ENCODE peak calls at places on chromosomes 7 and 10, in seven cellular contexts. Y, W, N, X, V, E and D are unnamed samples.

GRCh38 chr7:105323366-105323765 is 65.4 kb downstream of the SRPK2 start:
- DNase-seq in Y (no peak), W (no peak), N (no peak), X (no peak), V (no peak), E (no peak), D (no peak)

GRCh38 chr7:28123752-28124151 is 56.8 kb downstream of the JAZF1 start:
- DNase-seq in Y (no peak), W (no peak), N (no peak), X (no peak), V (no peak), E (no peak), D (no peak)

GRCh38 chr7:1723254-1723653 is 53.2 kb downstream of the ELFN1 start:
- DNase-seq in Y (no peak), W (no peak), N (no peak), X (no peak), V (no peak), E (no peak), D (no peak)

GRCh38 chr7:16409777-16410176 is 11.6 kb downstream of the CRPPA start:
- DNase-seq in Y (no peak), W (no peak), N (no peak), X (no peak), V (no peak), E (no peak), D (no peak)

GRCh38 chr10:92313750-92314149 is 22.8 kb downstream of the MARCHF5 start:
- DNase-seq in Y (no peak), W (no peak), N (no peak), X (no peak), V (no peak), E (no peak), D (peak; percentile 21)

GRCh38 chr10:103238506-103239252 is 7.0 kb upstream of the RPEL1 start:
- DNase-seq in Y (no peak), W (peak; percentile 49), N (peak; percentile 84), X (peak; percentile 63), V (peak; percentile 65), E (no peak), D (no peak)

GRCh38 chr7:138527746-138528223 is 67.7 kb downstream of the TRIM24 start:
- DNase-seq in Y (no peak), W (peak; percentile 8), N (peak; percentile 31), X (peak; percentile 25), V (no peak), E (no peak), D (peak; percentile 42)

GRCh38 chr7:158008267-158008666 is 579.4 kb downstream of the PTPRN2 start:
- DNase-seq in Y (no peak), W (no peak), N (no peak), X (no peak), V (no peak), E (no peak), D (no peak)

GRCh38 chr10:78462221-78462620 is 428.6 kb downstream of the RPS24 start:
- DNase-seq in Y (no peak), W (no peak), N (no peak), X (no peak), V (no peak), E (no peak), D (peak; percentile 44)

GRCh38 chr7:23691320-23691719 is 11.3 kb downstream of the FAM221A start:
- DNase-seq in Y (no peak), W (peak; percentile 62), N (no peak), X (no peak), V (no peak), E (no peak), D (no peak)

GRCh38 chr10:113979378-113979777 is 64.3 kb upstream of the ADRB1 start:
- DNase-seq in Y (no peak), W (no peak), N (no peak), X (no peak), V (no peak), E (no peak), D (no peak)

GRCh38 chr7:140927351-140927750 is 2.6 kb upstream of the BRAF start:
- DNase-seq in Y (no peak), W (no peak), N (no peak), X (no peak), V (no peak), E (no peak), D (no peak)

GRCh38 chr7:148697950-148698396 is 730 bp upstream of the CUL1 start:
- DNase-seq in Y (no peak), W (no peak), N (no peak), X (no peak), V (peak; percentile 38), E (no peak), D (no peak)

GRCh38 chr10:72276421-72277339 is 3.0 kb downstream of the DDIT4 start:
- DNase-seq in Y (no peak), W (peak; percentile 90), N (peak; percentile 84), X (peak; percentile 77), V (peak; percentile 72), E (no peak), D (no peak)

GRCh38 chr10:63206576-63206975 is 73.4 kb downstream of the NRBF2 start:
- DNase-seq in Y (no peak), W (no peak), N (no peak), X (no peak), V (no peak), E (no peak), D (no peak)

GRCh38 chr7:20799566-20800377 is 13.1 kb upstream of the SP8 start:
- DNase-seq in Y (no peak), W (no peak), N (no peak), X (no peak), V (no peak), E (no peak), D (no peak)

GRCh38 chr7:128275651-128276050 is 34.6 kb downstream of the LEP start:
- DNase-seq in Y (no peak), W (no peak), N (no peak), X (no peak), V (no peak), E (no peak), D (no peak)

GRCh38 chr7:30348083-30348560 is 63.7 kb downstream of the ZNRF2 start:
- DNase-seq in Y (peak; percentile 21), W (peak; percentile 92), N (peak; percentile 75), X (peak; percentile 30), V (peak; percentile 95), E (peak; percentile 85), D (peak; percentile 70)
- H3K9ac ChIP-seq in Y (peak overlapping the region; percentile 45), W (peak overlapping the region; percentile 51), N (peak overlapping the region; percentile 4), X (no peak overlapping the region), V (peak overlapping the region; percentile 41), E (peak overlapping the region; percentile 55), D (peak overlapping the region; percentile 37)

DNA sequence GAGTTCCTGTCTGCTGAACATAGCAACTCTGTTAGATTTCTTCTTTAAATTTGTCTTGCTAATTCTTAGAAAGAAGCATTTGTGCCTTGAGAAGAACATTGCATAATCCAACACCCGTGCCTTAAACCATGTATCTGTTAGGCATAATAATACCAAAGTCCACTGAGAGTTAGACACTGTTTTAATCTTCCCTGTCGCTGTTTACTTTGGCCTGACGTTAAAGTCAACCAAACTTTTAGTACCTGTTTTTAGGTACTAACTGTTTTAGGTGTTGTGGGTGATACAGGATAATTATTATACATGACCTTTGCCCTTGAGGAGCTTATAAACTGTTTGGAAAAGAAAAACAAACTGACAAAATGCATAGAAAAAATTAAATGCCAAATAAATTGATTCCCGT is 43.6 kb downstream of the KLHDC10 start:
- DNase-seq in Y (no peak), W (no peak), N (no peak), X (peak; percentile 55), V (no peak), E (no peak), D (no peak)
- H3K4me2 ChIP-seq in Y (no peak overlapping the region), W (no peak overlapping the region), N (peak overlapping the region; percentile 24), X (peak overlapping the region; percentile 51), V (no peak overlapping the region), E (peak overlapping the region; percentile 73), D (no peak overlapping the region)

GRCh38 chr7:38630720-38631673 is at the start of gene AMPH:
- DNase-seq in Y (no peak), W (peak; percentile 17), N (no peak), X (no peak), V (peak; percentile 80), E (no peak), D (no peak)
- TF ChIP-seq EZH2 in Y (peak; percentile 56), W (no peak), N (no peak), X (no peak), V (no peak), E (no peak), D (no peak)

DNA sequence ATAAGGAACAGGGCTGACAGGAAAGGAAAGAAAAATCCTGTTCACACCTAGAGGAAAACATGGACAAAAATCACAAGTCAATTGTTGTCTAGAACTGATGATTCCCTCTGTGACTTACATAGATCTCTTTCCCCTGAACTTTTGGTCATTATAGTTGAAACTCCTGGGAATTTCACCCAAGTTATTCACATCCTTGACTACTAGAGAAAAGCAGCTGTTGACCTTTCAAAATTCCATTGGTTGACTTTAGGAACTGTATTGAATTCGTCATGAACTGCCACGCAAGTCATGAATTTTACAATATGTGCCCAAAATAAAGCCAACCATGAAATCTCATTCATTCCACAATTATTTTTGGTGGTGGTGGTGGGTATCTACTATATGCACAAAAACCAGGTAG is 104.3 kb downstream of the UBE2H start:
- DNase-seq in Y (no peak), W (no peak), N (no peak), X (no peak), V (no peak), E (no peak), D (no peak)
- H3K9ac ChIP-seq in Y (no peak overlapping the region), W (no peak overlapping the region), N (no peak overlapping the region), X (no peak overlapping the region), V (no peak overlapping the region), E (no peak overlapping the region), D (no peak overlapping the region)